ENCODE peak calls at places on chromosomes 16 and 17, in six cellular contexts. O, T, U, I, S and E are unnamed samples.

GRCh38 chr17:44122825-44123355 is 551 bp downstream of the HDAC5 start:
- DNase-seq in T (no peak), S (no peak), O (peak), U (no peak), I (no peak), E (peak)

GRCh38 chr16:64864232-64864803 is 257.5 kb downstream of the CDH11 start:
- DNase-seq in I (peak), T (no peak), O (no peak), U (peak), S (no peak), E (no peak)

GRCh38 chr16:73350707-73351452 is 303.0 kb upstream of the ZFHX3 start:
- DNase-seq in T (no peak), U (no peak), I (no peak), S (no peak), O (no peak), E (no peak)

GRCh38 chr17:79057727-79058400 is 16.8 kb upstream of the ENGASE start:
- DNase-seq in T (no peak), S (no peak), U (no peak), O (no peak), I (no peak), E (no peak)

GRCh38 chr16:67847064-67847861 is at the start of gene CENPT:
- DNase-seq in T (no peak), I (peak), U (peak), S (no peak), O (peak), E (peak)

GRCh38 chr17:59002848-59003247 is 103.8 kb downstream of the TRIM37 start:
- DNase-seq in U (peak), O (no peak), T (no peak), S (no peak), I (no peak), E (no peak)

GRCh38 chr16:29868396-29868795 is 5.4 kb upstream of the CDIPT start:
- DNase-seq in S (no peak), U (no peak), T (no peak), I (no peak), O (no peak), E (no peak)

GRCh38 chr17:61366715-61367413 is 32.8 kb upstream of the TBX2 start:
- DNase-seq in O (no peak), U (no peak), S (no peak), T (no peak), I (no peak), E (no peak)

GRCh38 chr17:76556759-76557367 is 17.0 kb downstream of the PRCD start:
- DNase-seq in O (no peak), S (no peak), U (peak), T (no peak), I (no peak), E (peak)

GRCh38 chr17:49875690-49876089 is 27.8 kb upstream of the TAC4 start:
- DNase-seq in O (no peak), S (no peak), I (no peak), U (no peak), T (no peak), E (no peak)

GRCh38 chr17:42163113-42163512 is 8.3 kb upstream of the RAB5C start:
- DNase-seq in S (no peak), U (no peak), I (no peak), O (peak), T (peak), E (peak)

GRCh38 chr17:28878981-28879380 is 18.6 kb downstream of the FLOT2 start:
- DNase-seq in T (no peak), I (peak), U (no peak), S (no peak), O (peak), E (peak)

GRCh38 chr17:7042507-7043194 is 1.2 kb downstream of the SLC16A11 start:
- DNase-seq in I (no peak), O (no peak), T (no peak), S (no peak), U (no peak), E (peak)

GRCh38 chr17:59506907-59507726 is 58.3 kb upstream of the DHX40 start:
- DNase-seq in T (no peak), I (peak), S (no peak), O (no peak), U (peak), E (no peak)

GRCh38 chr16:75377971-75378386 is 55.3 kb downstream of the CFDP1 start:
- DNase-seq in U (peak), S (no peak), I (peak), O (no peak), T (no peak), E (no peak)